ENCODE peak calls at places on chromosomes 3 and 15, in five cellular contexts. Y is heart left ventricle, G is tibial nerve, Z is endothelial cell of umbilical vein, E is uterus. X is an unnamed sample.

GRCh38 chr15:38878946-38879345 is 314.3 kb upstream of the RASGRP1 start:
- DNase-seq in Y (no peak), G (no peak), E (no peak), Z (peak; percentile 41), X (no peak)

GRCh38 chr3:122169911-122170310 is 13.6 kb upstream of the CASR start:
- DNase-seq in E (no peak), Z (no peak), G (no peak), Y (no peak), X (no peak)

GRCh38 chr15:29612096-29612495 is 210.2 kb downstream of the TJP1 start:
- DNase-seq in E (no peak), Y (no peak), Z (peak; percentile 9), G (no peak), X (no peak)

GRCh38 chr3:37249717-37250116 is 75.3 kb upstream of the LRRFIP2 start:
- DNase-seq in Y (no peak), Z (no peak), G (no peak), E (no peak), X (no peak)

GRCh38 chr15:47514251-47514652 is 203.1 kb upstream of the SEMA6D start:
- DNase-seq in Z (peak; percentile 64), Y (no peak), E (no peak), G (no peak), X (no peak)

GRCh38 chr3:87298111-87298718 is 21.8 kb upstream of the POU1F1 start:
- DNase-seq in Z (peak; percentile 59), G (no peak), Y (no peak), E (no peak), X (no peak)

GRCh38 chr15:53196235-53196634 is 406.1 kb upstream of the ONECUT1 start:
- DNase-seq in Y (no peak), E (no peak), Z (no peak), G (no peak), X (no peak)

GRCh38 chr15:83320404-83320803 is 35.9 kb upstream of the BNC1 start:
- DNase-seq in G (no peak), E (no peak), Z (no peak), Y (no peak), X (no peak)

GRCh38 chr3:99410789-99411311 is 227.5 kb upstream of the COL8A1 start:
- DNase-seq in Z (peak; percentile 93), G (no peak), Y (no peak), E (no peak), X (no peak)

GRCh38 chr3:4504340-4505261 is 11.5 kb downstream of the ITPR1 start:
- DNase-seq in E (peak; percentile 42), G (no peak), Y (no peak), Z (no peak), X (no peak)

GRCh38 chr3:155991291-155991690 is 120.8 kb downstream of the GMPS start:
- DNase-seq in G (no peak), Y (no peak), E (peak; percentile 23), Z (no peak), X (no peak)

GRCh38 chr15:34609102-34609501 is 25.7 kb upstream of the GOLGA8B start:
- DNase-seq in Y (no peak), E (no peak), G (no peak), Z (no peak), X (no peak)

GRCh38 chr3:40780801-40781406 is 256.1 kb downstream of the ZNF621 start:
- DNase-seq in Y (peak; percentile 79), Z (peak; percentile 6), E (peak; percentile 59), G (peak; percentile 31), X (peak; percentile 67)

GRCh38 chr15:35038655-35039534 is 46.2 kb downstream of the NANOGP8 start:
- DNase-seq in G (no peak), Y (no peak), E (no peak), Z (no peak), X (no peak)

GRCh38 chr15:43125095-43125661 is 8.2 kb upstream of the TMEM62 start:
- DNase-seq in Y (no peak), E (no peak), Z (no peak), G (no peak), X (no peak)

GRCh38 chr15:65954289-65954741 is 85.0 kb downstream of the RAB11A start:
- DNase-seq in Z (peak; percentile 24), Y (no peak), G (no peak), E (no peak), X (no peak)

GRCh38 chr15:42612367-42612912 is 37.0 kb downstream of the STARD9 start:
- DNase-seq in E (no peak), Y (no peak), G (no peak), Z (no peak), X (no peak)

GRCh38 chr3:138890555-138891187 is 55.9 kb upstream of the PIK3CB start:
- DNase-seq in E (no peak), Y (no peak), G (no peak), Z (no peak), X (no peak)

GRCh38 chr3:40770046-40770445 is 245.3 kb downstream of the ZNF621 start:
- DNase-seq in Z (peak; percentile 14), Y (no peak), G (no peak), E (no peak), X (no peak)

GRCh38 chr15:72237286-72238224 is 6.6 kb upstream of the PKM start:
- DNase-seq in Y (peak; percentile 71), G (peak; percentile 51), Z (peak; percentile 90), E (peak; percentile 57), X (peak; percentile 91)

GRCh38 chr3:190701096-190701532 is 161.4 kb downstream of the GMNC start:
- DNase-seq in G (no peak), Y (peak; percentile 43), E (no peak), Z (peak; percentile 37), X (no peak)

GRCh38 chr3:79329154-79329553 is 438.6 kb downstream of the ROBO1 start:
- DNase-seq in G (no peak), Y (no peak), Z (no peak), E (no peak), X (no peak)

GRCh38 chr3:129518581-129518980 is 9.9 kb upstream of the RHO start:
- DNase-seq in Z (no peak), Y (no peak), E (no peak), G (no peak), X (no peak)

GRCh38 chr3:31354373-31354772 is 178.4 kb upstream of the STT3B start:
- DNase-seq in Z (no peak), Y (no peak), G (no peak), E (no peak), X (no peak)

GRCh38 chr3:13570391-13571194 is 21.7 kb downstream of the FBLN2 start:
- DNase-seq in Z (no peak), Y (no peak), E (no peak), G (no peak), X (no peak)

GRCh38 chr15:51240066-51240465 is 98.3 kb downstream of the CYP19A1 start:
- DNase-seq in G (no peak), Y (no peak), Z (no peak), E (no peak), X (no peak)

GRCh38 chr3:120280566-120280965 is 4.5 kb downstream of the GPR156 start:
- DNase-seq in G (no peak), E (no peak), Y (no peak), Z (no peak), X (no peak)

DNA sequence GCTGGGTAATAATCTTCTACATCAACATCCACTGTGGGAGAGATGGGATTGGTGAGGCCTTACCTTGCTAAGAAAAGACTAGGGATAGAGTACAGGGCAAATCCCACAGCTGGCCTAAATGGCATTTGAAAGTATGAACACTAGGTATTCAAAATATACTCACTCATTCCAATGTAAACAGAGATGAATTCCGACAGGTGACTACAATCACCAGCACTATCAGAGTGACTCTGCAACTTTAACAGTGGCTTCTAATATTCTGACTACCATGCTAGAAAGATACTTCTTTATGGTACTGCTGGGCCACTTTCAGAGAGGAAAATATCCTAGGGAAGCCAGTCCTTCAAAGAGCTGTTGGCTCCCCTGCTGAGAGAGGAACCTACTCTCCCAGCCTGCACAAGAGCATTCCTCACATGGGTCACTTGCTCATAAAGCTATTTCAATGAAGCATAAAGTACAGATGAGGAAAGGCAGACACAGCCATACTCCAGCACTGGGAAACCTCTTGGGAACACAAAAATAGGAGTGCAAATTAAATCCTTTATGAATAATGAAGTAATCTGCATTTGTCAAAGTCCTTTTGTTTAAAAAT is 21.5 kb upstream of the MAN2C1 start:
- DNase-seq in Y (no peak), E (no peak), G (no peak), Z (no peak), X (no peak)
- H3K36me3 ChIP-seq in Y (peaks cover 100% of the 10 kb centered on the region), E (no peaks in the 10 kb centered on the region), G (peaks cover 98% of the 10 kb centered on the region), Z (peaks cover 15% of the 10 kb centered on the region), X (peaks cover 92% of the 10 kb centered on the region)

DNA sequence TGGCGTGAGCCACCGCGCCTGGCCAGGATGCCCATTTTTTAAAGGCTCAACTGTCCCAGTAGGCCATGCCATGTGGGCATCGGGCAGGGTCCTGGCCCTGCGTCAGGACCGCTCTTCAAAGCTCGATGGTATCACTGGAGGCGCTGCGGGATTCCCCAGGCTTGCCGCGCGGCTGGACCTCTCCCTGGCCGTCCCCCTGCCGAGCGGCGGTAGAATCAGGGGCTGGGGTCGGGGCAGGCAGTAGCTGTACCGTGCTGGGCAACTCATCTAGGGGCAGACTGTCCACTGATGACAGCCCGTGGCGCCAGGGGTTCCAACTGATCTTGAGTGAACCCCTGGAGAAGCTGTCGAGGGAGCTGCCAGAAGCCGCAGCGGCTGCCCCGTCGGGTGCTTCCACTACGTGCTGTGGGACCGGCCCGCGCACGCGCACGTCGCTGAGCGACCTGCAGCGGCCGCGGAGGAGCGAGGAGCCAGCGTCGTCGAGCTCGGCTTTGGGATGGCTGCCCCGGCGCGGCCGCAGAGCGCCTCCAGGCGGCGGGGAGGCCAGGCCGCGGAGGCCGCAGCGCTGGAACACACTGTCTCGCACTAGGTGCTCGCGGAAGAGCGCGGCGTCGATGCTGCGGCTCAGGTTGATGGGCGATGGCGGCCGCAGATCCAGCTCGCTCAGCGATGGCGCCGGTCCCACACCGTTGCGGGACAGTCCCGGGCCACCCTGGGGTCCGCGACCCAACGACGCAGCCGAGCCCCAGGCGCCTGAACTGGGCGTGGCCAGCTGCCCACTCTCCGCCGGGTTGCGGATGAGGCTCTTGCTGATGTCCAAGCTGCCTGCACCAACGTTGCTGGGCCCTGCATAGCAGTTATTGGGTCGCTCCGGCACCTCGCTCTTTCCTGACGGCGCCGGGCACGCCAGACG is 5.8 kb downstream of the PRRT3 start:
- DNase-seq in G (peak; percentile 75), Z (peak; percentile 94), Y (peak; percentile 93), E (peak; percentile 89), X (peak; percentile 92)
- TF ChIP-seq POLR2A in G (no peak), Z (peak; percentile 82), Y (peak; percentile 54), E (peak; percentile 60), X (peak; percentile 18)

DNA sequence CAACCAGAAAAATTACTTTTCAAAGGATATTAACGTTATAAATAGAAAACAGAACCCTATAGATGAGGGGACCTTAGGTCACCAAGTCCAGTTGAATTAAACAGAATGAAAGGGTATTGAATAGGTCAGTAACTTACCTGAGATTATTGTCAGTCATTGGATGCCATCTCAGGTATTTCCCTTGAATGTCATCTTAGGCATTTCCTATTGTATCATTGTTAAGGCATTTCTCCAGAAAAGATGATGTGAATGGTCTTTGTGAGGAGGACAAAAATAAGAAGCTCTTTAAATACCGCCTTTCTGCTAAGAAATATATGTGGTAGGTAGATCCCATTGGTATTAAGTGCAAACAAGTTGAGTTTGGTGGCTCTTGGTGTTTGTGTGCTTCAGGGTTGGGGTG is 55.6 kb downstream of the CHD2 start:
- DNase-seq in G (no peak), E (no peak), Y (no peak), Z (no peak), X (no peak)
- H3K36me3 ChIP-seq in G (peaks cover 96% of the 10 kb centered on the region), E (no peaks in the 10 kb centered on the region), Y (peaks cover 99% of the 10 kb centered on the region), Z (peaks cover 57% of the 10 kb centered on the region), X (peaks cover 97% of the 10 kb centered on the region)

GRCh38 chr3:174783502-174783901 is 75.6 kb upstream of the NAALADL2 start:
- DNase-seq in Y (no peak), G (no peak), E (no peak), Z (no peak), X (no peak)
- TF ChIP-seq POLR2A in Y (no peak), G (no peak), E (no peak), Z (no peak), X (no peak)

GRCh38 chr3:69290430-69290829 is 95.5 kb downstream of the FRMD4B start:
- DNase-seq in Z (no peak), G (no peak), E (no peak), Y (no peak), X (no peak)
- H3K36me3 ChIP-seq in Z (no peaks in the 10 kb centered on the region), G (peaks cover 24% of the 10 kb centered on the region), E (no peaks in the 10 kb centered on the region), Y (peaks cover 39% of the 10 kb centered on the region), X (peaks cover 8% of the 10 kb centered on the region)